ENCODE peak calls at places on chromosomes 12 and 14, in four cellular contexts. D, K, G and N are unnamed samples.

GRCh38 chr14:96081767-96082400 is 42.7 kb downstream of the C14orf132 start:
- DNase-seq in D (no peak), K (no peak), G (no peak), N (no peak)

GRCh38 chr14:80017796-80018195 is 193.5 kb downstream of the DIO2 start:
- DNase-seq in D (no peak), K (no peak), G (no peak), N (no peak)

GRCh38 chr12:118330421-118331018 is 42.2 kb downstream of the TAOK3 start:
- DNase-seq in D (no peak), K (peak), G (no peak), N (peak)

GRCh38 chr14:78022059-78022458 is 148.1 kb upstream of the NRXN3 start:
- DNase-seq in D (peak), K (peak), G (peak), N (peak)

GRCh38 chr14:96398921-96399320 is 7.0 kb downstream of the AK7 start:
- DNase-seq in D (no peak), K (no peak), G (no peak), N (no peak)

GRCh38 chr12:122865268-122866231 is 30.3 kb downstream of the HIP1R start:
- DNase-seq in D (no peak), K (no peak), G (no peak), N (no peak)

GRCh38 chr14:24297190-24297964 is 2.2 kb downstream of the DHRS1 start:
- DNase-seq in D (no peak), K (peak), G (no peak), N (peak)

GRCh38 chr12:52252728-52253328 is 19.8 kb downstream of the KRT7 start:
- DNase-seq in D (no peak), K (no peak), G (no peak), N (no peak)

GRCh38 chr12:113152835-113153814 is 3.6 kb downstream of the CFAP73 start:
- DNase-seq in D (no peak), K (peak), G (peak), N (no peak)

GRCh38 chr12:77120156-77120555 is 54.8 kb upstream of the E2F7 start:
- DNase-seq in D (no peak), K (peak), G (peak), N (no peak)

GRCh38 chr14:79278286-79278797 is 933.0 kb downstream of the DIO2 start:
- DNase-seq in D (no peak), K (no peak), G (no peak), N (no peak)

GRCh38 chr12:117100251-117100650 is 1.0 kb upstream of the TESC start:
- DNase-seq in D (no peak), K (peak), G (no peak), N (no peak)

GRCh38 chr14:37422748-37423147 is 172.3 kb downstream of the FOXA1 start:
- DNase-seq in D (no peak), K (no peak), G (no peak), N (no peak)

GRCh38 chr12:120229583-120230325 is 28.8 kb upstream of the RPLP0 start:
- DNase-seq in D (no peak), K (peak), G (no peak), N (no peak)

GRCh38 chr12:132766380-132767085 is 4.9 kb upstream of the ANKLE2 start:
- DNase-seq in D (no peak), K (peak), G (no peak), N (no peak)